ENCODE peak calls at places on chromosomes 6 and 20, in four cellular contexts. J is neuronal stem cell, X is heart right ventricle, E is OCI-LY7. K is an unnamed sample.

GRCh38 chr6:154414021-154414813 is 57.6 kb upstream of the IPCEF1 start:
- DNase-seq in J (no peak), X (no peak), E (no peak), K (no peak)

GRCh38 chr6:17965397-17965796 is 22.0 kb downstream of the KIF13A start:
- DNase-seq in E (no peak), J (no peak), X (no peak), K (no peak)

GRCh38 chr6:158002951-158003853 is 21.5 kb downstream of the SYNJ2 start:
- DNase-seq in E (no peak), J (no peak), X (peak), K (peak)

GRCh38 chr20:37234254-37234581 is 27.4 kb downstream of the GHRH start:
- DNase-seq in J (no peak), E (no peak), X (no peak), K (no peak)

GRCh38 chr6:16306334-16306733 is 67.9 kb downstream of the GMPR start:
- DNase-seq in J (no peak), E (no peak), X (no peak), K (no peak)

GRCh38 chr20:40276291-40276690 is 412.7 kb downstream of the MAFB start:
- DNase-seq in J (no peak), E (no peak), X (peak), K (no peak)

GRCh38 chr20:40675599-40676221 is 13.3 kb downstream of the MAFB start:
- DNase-seq in X (no peak), E (no peak), J (no peak), K (no peak)

GRCh38 chr6:96724641-96725040 is 112.6 kb downstream of the GPR63 start:
- DNase-seq in J (no peak), E (no peak), X (no peak), K (no peak)

GRCh38 chr6:142146828-142147662 is at the start of the genes NMBR and VTA1:
- DNase-seq in X (peak), E (peak), J (peak), K (peak)

GRCh38 chr6:89637960-89638319 is 607 bp downstream of the LYRM2 start:
- DNase-seq in J (no peak), E (no peak), X (no peak), K (no peak)

GRCh38 chr20:13348301-13349239 is 127.5 kb downstream of the ISM1 start:
- DNase-seq in X (no peak), J (no peak), E (no peak), K (no peak)

GRCh38 chr6:41167173-41167963 is 4.5 kb upstream of the TREM2 start:
- DNase-seq in E (no peak), X (no peak), J (peak), K (no peak)

GRCh38 chr6:73233048-73233447 is 7.8 kb upstream of the KHDC1L start:
- DNase-seq in X (no peak), E (no peak), J (no peak), K (no peak)

GRCh38 chr6:118992186-118992795 is 57.3 kb upstream of the MCM9 start:
- DNase-seq in E (no peak), X (no peak), J (no peak), K (no peak)

GRCh38 chr6:111219785-111220184 is 132.5 kb downstream of the SLC16A10 start:
- DNase-seq in X (no peak), J (no peak), E (no peak), K (no peak)

GRCh38 chr6:111222341-111222740 is 135.0 kb downstream of the SLC16A10 start:
- DNase-seq in J (no peak), E (no peak), X (no peak), K (no peak)

GRCh38 chr6:111220383-111221031 is 133.2 kb downstream of the SLC16A10 start:
- DNase-seq in X (no peak), J (no peak), E (no peak), K (no peak)

DNA sequence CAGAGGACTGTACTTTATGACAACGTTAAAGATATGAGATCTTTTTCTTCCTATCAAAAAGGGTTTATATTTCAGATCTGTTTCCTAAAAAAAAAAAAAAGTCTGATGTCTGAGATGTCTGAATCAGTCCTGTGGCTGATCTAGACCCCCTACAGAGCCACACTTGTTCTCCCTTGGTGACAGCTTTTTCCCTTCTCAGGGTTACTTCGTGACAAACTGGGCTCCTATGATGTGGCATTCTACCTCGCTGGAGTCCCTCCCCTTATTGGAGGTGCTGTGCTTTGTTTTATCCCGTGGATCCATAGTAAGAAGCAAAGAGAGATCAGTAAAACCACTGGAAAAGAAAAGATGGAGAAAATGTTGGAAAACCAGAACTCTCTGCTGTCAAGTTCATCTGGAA is 134.5 kb downstream of the SLC16A10 start:
- DNase-seq in X (no peak), E (no peak), J (no peak), K (no peak)
- H3K27ac ChIP-seq in X (no peak), E (no peak), J (no peak), K (no peak)

GRCh38 chr6:136050475-136050874 is 199.0 kb downstream of the PDE7B start:
- DNase-seq in J (no peak), E (no peak), X (no peak), K (no peak)
- H3K27ac ChIP-seq in J (no peak), E (no peak), X (peak), K (no peak)

GRCh38 chr6:131980338-131980790 is 29.2 kb upstream of the CCN2 start:
- DNase-seq in J (no peak), E (no peak), X (no peak), K (no peak)
- H3K27ac ChIP-seq in J (no peak), E (no peak), X (no peak), K (peak)

GRCh38 chr6:31574106-31575061 is 981 bp upstream of the TNF start:
- DNase-seq in E (no peak), J (no peak), X (no peak), K (no peak)
- H3K27ac ChIP-seq in E (peak), J (no peak), X (peak), K (no peak)

GRCh38 chr6:24359640-24360454 is 2.0 kb upstream of the DCDC2 start:
- DNase-seq in J (peak), X (peak), E (peak), K (peak)

GRCh38 chr6:24358219-24358821 is 461 bp upstream of the DCDC2 start:
- DNase-seq in X (no peak), J (no peak), E (no peak), K (no peak)

GRCh38 chr6:24356310-24357035 is 1.4 kb downstream of the DCDC2 start:
- DNase-seq in E (no peak), J (no peak), X (no peak), K (no peak)

GRCh38 chr6:24355422-24355821 is 2.4 kb downstream of the DCDC2 start:
- DNase-seq in X (no peak), J (no peak), E (no peak), K (no peak)

GRCh38 chr6:24357336-24358218 is at the start of gene DCDC2:
- DNase-seq in J (no peak), E (no peak), X (no peak), K (peak)
- H3K27ac ChIP-seq in J (no peak), E (no peak), X (no peak), K (no peak)

K was measured in aorta.